ENCODE peak calls at places on chromosomes 11 and 22, in nine cellular contexts. Q is Panc1; D is NCI-H446; H is transverse colon; E is stimulated activated CD8-positive, alpha-beta memory T cell treated with anti-CD3 and anti-CD28 coated beads, Interleukin-7, amount 100 ng/mL, for 48 hours; O is immature natural killer cell; M is C1 segment of cervical spinal cord; T is nucleus accumbens; N is stomach. Z is an unnamed sample.

GRCh38 chr22:36853407-36854099 is 7.3 kb upstream of the NCF4 start:
- DNase-seq in Q (no peak), D (peak), H (peak), E (peak), O (peak), M (peak), T (no peak), N (peak), Z (peak)

GRCh38 chr11:20518323-20518834 is 81.0 kb upstream of the SLC6A5 start:
- DNase-seq in Q (no peak), D (no peak), H (no peak), E (no peak), O (no peak), M (no peak), T (no peak), N (no peak), Z (no peak)

GRCh38 chr22:38350444-38351359 is 33.5 kb upstream of the CSNK1E start:
- DNase-seq in Q (no peak), D (no peak), H (no peak), E (no peak), O (no peak), M (no peak), T (no peak), N (peak), Z (no peak)

GRCh38 chr11:2742201-2742600 is 42.4 kb upstream of the KCNQ1OT1 start:
- DNase-seq in Q (no peak), D (no peak), H (no peak), E (no peak), O (no peak), M (no peak), T (no peak), N (no peak), Z (no peak)

GRCh38 chr22:29578462-29578861 is 2.5 kb downstream of the NIPSNAP1 start:
- DNase-seq in Q (no peak), D (no peak), H (no peak), E (no peak), O (no peak), M (no peak), T (no peak), N (no peak), Z (no peak)

GRCh38 chr22:39299829-39300178 is 19.6 kb downstream of the RPL3 start:
- DNase-seq in Q (no peak), D (no peak), H (peak), E (no peak), O (no peak), M (no peak), T (no peak), N (no peak), Z (peak)

GRCh38 chr11:134360050-134360835 is 28.5 kb downstream of the GLB1L2 start:
- DNase-seq in Q (peak), D (peak), H (peak), E (peak), O (peak), M (peak), T (peak), N (peak), Z (peak)

GRCh38 chr22:36293606-36294292 is 40.8 kb downstream of the APOL1 start:
- DNase-seq in Q (no peak), D (no peak), H (no peak), E (no peak), O (no peak), M (no peak), T (no peak), N (no peak), Z (no peak)

GRCh38 chr11:47587733-47588326 is 1.4 kb downstream of the FAM180B start:
- DNase-seq in Q (no peak), D (no peak), H (peak), E (no peak), O (no peak), M (peak), T (no peak), N (no peak), Z (peak)

GRCh38 chr11:64571050-64571409 is 20.0 kb upstream of the SLC22A12 start:
- DNase-seq in Q (no peak), D (no peak), H (no peak), E (no peak), O (no peak), M (no peak), T (no peak), N (no peak), Z (no peak)

Z was measured in pons.